ENCODE peak calls at places on chromosomes 2 and 18, in four cellular contexts. Y is 8988T, R is GM03348, T is ACHN. I is an unnamed sample.

GRCh38 chr2:127392133-127392827 is 4.5 kb upstream of the MAP3K2 start:
- DNase-seq in R (no peak), Y (no peak), T (no peak), I (no peak)

GRCh38 chr2:7068447-7068846 is 151.2 kb downstream of the RNF144A start:
- DNase-seq in R (no peak), Y (no peak), T (no peak), I (no peak)

GRCh38 chr18:77262655-77263470 is 13.2 kb downstream of the GALR1 start:
- DNase-seq in Y (no peak), R (no peak), T (no peak), I (peak)

GRCh38 chr18:49862656-49863385 is 49.5 kb upstream of the ACAA2 start:
- DNase-seq in T (no peak), R (no peak), Y (no peak), I (no peak)

GRCh38 chr2:108351889-108352288 is 25.9 kb upstream of the SULT1C4 start:
- DNase-seq in R (peak), Y (no peak), T (no peak), I (no peak)

GRCh38 chr2:33354981-33355380 is 121.5 kb upstream of the RASGRP3 start:
- DNase-seq in Y (no peak), T (no peak), R (peak), I (no peak)

GRCh38 chr2:142722086-142722485 is 155.4 kb upstream of the KYNU start:
- DNase-seq in R (no peak), T (no peak), Y (no peak), I (no peak)

GRCh38 chr2:122856696-122857095 is 1101.2 kb downstream of the TSN start:
- DNase-seq in T (no peak), R (no peak), Y (no peak), I (no peak)

GRCh38 chr18:29188760-29189159 is 1011.8 kb upstream of the CDH2 start:
- DNase-seq in R (no peak), Y (no peak), T (no peak), I (no peak)

GRCh38 chr18:36465970-36466369 is 168.5 kb downstream of the FHOD3 start:
- DNase-seq in Y (no peak), T (no peak), R (no peak), I (no peak)

GRCh38 chr2:109128466-109129355 is at the start of gene SH3RF3:
- DNase-seq in R (peak), Y (peak), T (peak), I (peak)

GRCh38 chr2:70790079-70790963 is at the start of gene FIGLA:
- DNase-seq in Y (no peak), T (no peak), R (peak), I (no peak)

GRCh38 chr2:240134956-240135520 is 1.1 kb downstream of the COPS9 start:
- DNase-seq in R (no peak), Y (no peak), T (no peak), I (no peak)